ENCODE peak calls at places on chromosomes 11 and 22, in six cellular contexts. U is RWPE2, H is T-helper 9 cell, S is naive B cell, X is OCI-LY7, G is memory B cell. R is an unnamed sample.

GRCh38 chr22:39132871-39133524 is 19.5 kb downstream of the CBX7 start:
- DNase-seq in U (no peak), H (no peak), S (no peak), X (no peak), G (no peak), R (no peak)

GRCh38 chr11:126561327-126561893 is 205.9 kb downstream of the ST3GAL4 start:
- DNase-seq in U (no peak), H (no peak), S (no peak), X (peak), G (no peak), R (peak)

GRCh38 chr11:126476256-126476970 is 120.9 kb downstream of the ST3GAL4 start:
- DNase-seq in U (no peak), H (no peak), S (no peak), X (no peak), G (no peak), R (no peak)

GRCh38 chr22:19432092-19432844 is at the start of gene MRPL40:
- DNase-seq in U (peak), H (peak), S (peak), X (peak), G (peak), R (peak)

GRCh38 chr11:13691296-13691899 is 22.9 kb downstream of the FAR1 start:
- DNase-seq in U (no peak), H (no peak), S (no peak), X (no peak), G (no peak), R (no peak)

GRCh38 chr22:31846161-31847115 is 92.6 kb downstream of the DEPDC5 start:
- DNase-seq in U (no peak), H (no peak), S (no peak), X (peak), G (peak), R (peak)

GRCh38 chr11:18081551-18081950 is 24.3 kb downstream of the SAAL1 start:
- DNase-seq in U (no peak), H (no peak), S (no peak), X (no peak), G (no peak), R (peak)

GRCh38 chr11:40816976-40817375 is 642.5 kb downstream of the LRRC4C start:
- DNase-seq in U (no peak), H (no peak), S (no peak), X (no peak), G (no peak), R (no peak)

GRCh38 chr11:114257621-114258558 is 38.3 kb upstream of the NNMT start:
- DNase-seq in U (no peak), H (no peak), S (no peak), X (no peak), G (no peak), R (peak)

GRCh38 chr11:47768090-47768620 is 1.0 kb upstream of the FNBP4 start:
- DNase-seq in U (no peak), H (no peak), S (no peak), X (peak), G (no peak), R (peak)

GRCh38 chr11:119671048-119671447 is 58.0 kb downstream of the NECTIN1 start:
- DNase-seq in U (no peak), H (no peak), S (no peak), X (no peak), G (no peak), R (peak)

GRCh38 chr11:6622261-6623171 is 3.3 kb upstream of the TPP1 start:
- DNase-seq in U (peak), H (no peak), S (no peak), X (peak), G (no peak), R (peak)

GRCh38 chr11:117390743-117391142 is 63.1 kb downstream of the CEP164 start:
- DNase-seq in U (no peak), H (no peak), S (no peak), X (no peak), G (no peak), R (no peak)

GRCh38 chr22:23534851-23535717 is 45.0 kb downstream of the IGLL1 start:
- DNase-seq in U (peak), H (no peak), S (no peak), X (no peak), G (no peak), R (no peak)

GRCh38 chr22:30887418-30887817 is 81.2 kb downstream of the MORC2 start:
- DNase-seq in U (no peak), H (no peak), S (no peak), X (no peak), G (no peak), R (no peak)

GRCh38 chr11:111539426-111540113 is 950 bp upstream of the LAYN start:
- DNase-seq in U (no peak), H (no peak), S (no peak), X (no peak), G (no peak), R (no peak)

GRCh38 chr11:36300651-36301050 is 4.6 kb downstream of the PRR5L start:
- DNase-seq in U (no peak), H (no peak), S (no peak), X (no peak), G (no peak), R (peak)

GRCh38 chr11:134047586-134047999 is 21.3 kb upstream of the JAM3 start:
- DNase-seq in U (peak), H (no peak), S (no peak), X (no peak), G (no peak), R (no peak)

GRCh38 chr22:21726650-21727049 is 8.9 kb downstream of the YPEL1 start:
- DNase-seq in U (no peak), H (no peak), S (no peak), X (peak), G (no peak), R (peak)

GRCh38 chr11:64566042-64566914 is 24.7 kb upstream of the SLC22A12 start:
- DNase-seq in U (peak), H (no peak), S (no peak), X (peak), G (no peak), R (peak)

GRCh38 chr11:118892515-118892914 is 8.8 kb downstream of the CXCR5 start:
- DNase-seq in U (no peak), H (peak), S (peak), X (peak), G (no peak), R (no peak)

GRCh38 chr11:124899376-124900145 is 1.9 kb upstream of the ROBO4 start:
- DNase-seq in U (no peak), H (no peak), S (no peak), X (no peak), G (no peak), R (peak)